ENCODE peak calls at places on chromosome 2, in four cellular contexts. X is K562, J is HepG2, U is GM12878. S is an unnamed sample.

GRCh38 chr2:46967990-46968647 is 52.5 kb upstream of the MCFD2 start:
- DNase-seq in J (no peak), X (peak), U (no peak), S (no peak)

GRCh38 chr2:8438996-8439395 is 242.9 kb upstream of the ID2 start:
- DNase-seq in U (no peak), J (no peak), X (no peak), S (no peak)

GRCh38 chr2:113178891-113179290 is 5.1 kb downstream of the PSD4 start:
- DNase-seq in J (no peak), U (no peak), X (no peak), S (no peak)

GRCh38 chr2:175431054-175431780 is 249.7 kb upstream of the ATP5MC3 start:
- DNase-seq in U (no peak), X (no peak), J (no peak), S (no peak)

GRCh38 chr2:214341636-214342035 is 69.2 kb upstream of the VWC2L start:
- DNase-seq in X (no peak), J (no peak), U (no peak), S (no peak)

GRCh38 chr2:222440670-222441422 is 16.5 kb downstream of the SGPP2 start:
- DNase-seq in U (no peak), J (peak), X (no peak), S (no peak)

GRCh38 chr2:169828141-169828811 is 1.0 kb downstream of the UBR3 start:
- DNase-seq in U (peak), X (peak), J (peak), S (peak)

GRCh38 chr2:101396352-101396717 is 9.0 kb upstream of the CREG2 start:
- DNase-seq in X (no peak), U (no peak), J (peak), S (no peak)

GRCh38 chr2:240992572-240993291 is 5.7 kb upstream of the SNED1 start:
- DNase-seq in J (no peak), X (no peak), U (no peak), S (no peak)

GRCh38 chr2:174120346-174120745 is 128.0 kb downstream of the OLA1 start:
- DNase-seq in J (peak), U (no peak), X (no peak), S (peak)

GRCh38 chr2:127634066-127634617 is 11.8 kb upstream of the GPR17 start:
- DNase-seq in U (no peak), X (no peak), J (no peak), S (no peak)

DNA sequence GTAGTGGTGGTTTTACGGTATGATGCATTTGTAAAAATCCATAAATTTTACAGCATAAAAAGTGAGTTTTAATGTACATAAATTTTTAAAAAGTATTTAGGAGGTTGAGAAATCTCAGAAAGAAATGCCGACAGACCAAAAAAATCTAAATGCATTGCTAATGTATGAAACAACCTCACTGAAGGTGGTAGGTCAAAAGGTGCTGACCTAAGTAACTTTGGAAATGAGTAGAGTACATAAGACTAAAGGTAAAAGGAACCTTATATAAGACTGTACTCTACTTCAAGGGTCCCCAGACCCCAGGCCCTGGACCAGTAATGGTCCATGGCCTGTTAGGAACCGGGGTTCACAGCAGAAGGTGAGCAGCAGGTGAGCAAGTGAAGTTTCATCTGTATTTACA is 163.4 kb downstream of the COL6A3 start:
- DNase-seq in U (no peak), J (no peak), X (no peak), S (no peak)
- TF ChIP-seq BHLHE40 in U (no peak), J (no peak), X (no peak), S (no peak)

DNA sequence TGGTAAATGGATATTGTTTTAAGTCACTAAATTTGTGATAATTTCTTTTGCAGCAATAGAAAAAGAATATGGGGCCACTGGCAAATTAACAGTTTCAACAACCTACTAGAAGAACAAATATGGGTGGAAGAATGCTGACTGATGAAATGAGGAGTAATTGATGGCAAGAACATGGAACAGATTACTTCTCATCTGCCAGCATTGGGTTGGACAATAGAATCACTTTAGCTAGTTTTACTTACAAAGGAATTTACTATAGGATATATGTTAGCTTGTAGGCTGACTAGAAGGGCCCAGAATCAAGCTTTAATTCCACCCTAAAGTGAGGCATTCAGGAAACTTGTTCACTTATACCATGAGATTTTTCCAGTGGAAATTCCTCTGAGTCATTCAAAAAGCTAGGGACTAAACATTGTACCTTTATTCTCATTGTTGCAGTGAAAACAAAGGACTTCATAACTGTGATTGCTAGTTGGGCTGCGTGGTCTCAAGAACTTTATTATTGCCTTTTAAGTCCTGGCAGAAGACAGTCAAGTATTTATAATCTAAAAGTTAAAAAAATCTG is 5.0 kb upstream of the ZSWIM2 start:
- DNase-seq in J (no peak), X (no peak), U (no peak), S (no peak)
- TF ChIP-seq TARDBP in J (no peak), X (no peak), U (no peak), S (no peak)

GRCh38 chr2:217393585-217394032 is 533.7 kb upstream of the TNP1 start:
- DNase-seq in X (no peak), U (no peak), J (no peak), S (no peak)
- TF ChIP-seq BHLHE40 in X (no peak), U (no peak), J (no peak), S (no peak)

DNA sequence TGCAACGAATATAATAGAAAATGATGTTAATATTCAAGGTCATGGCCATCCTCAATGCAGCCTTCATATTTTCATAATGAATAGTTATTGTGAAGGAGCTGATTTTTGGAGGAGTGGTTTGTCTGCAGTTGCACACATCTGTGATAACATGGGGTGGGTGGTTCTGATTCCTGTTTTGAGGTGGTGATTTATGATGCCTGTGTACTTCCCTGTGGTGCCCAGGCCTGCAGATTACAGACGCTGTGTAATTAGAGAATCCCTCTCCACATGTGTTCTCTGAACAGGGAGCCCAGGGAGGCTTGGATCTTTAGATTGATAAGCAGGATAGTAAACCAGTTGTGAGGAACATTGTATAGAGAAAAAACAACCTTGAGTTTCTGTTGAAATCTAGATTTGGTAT is 117.5 kb downstream of the AGAP1 start:
- DNase-seq in U (no peak), X (no peak), J (no peak), S (no peak)
- TF ChIP-seq TARDBP in U (no peak), X (no peak), J (no peak), S (no peak)

GRCh38 chr2:206275274-206276160 is 1.1 kb downstream of the ZDBF2 start:
- DNase-seq in J (no peak), X (no peak), U (peak), S (peak)
- TF ChIP-seq BHLHE40 in J (no peak), X (no peak), U (no peak), S (no peak)

GRCh38 chr2:39933166-39933565 is 154.1 kb upstream of the THUMPD2 start:
- DNase-seq in U (no peak), X (no peak), J (no peak), S (no peak)
- TF ChIP-seq TARDBP in U (no peak), X (no peak), J (no peak), S (no peak)

DNA sequence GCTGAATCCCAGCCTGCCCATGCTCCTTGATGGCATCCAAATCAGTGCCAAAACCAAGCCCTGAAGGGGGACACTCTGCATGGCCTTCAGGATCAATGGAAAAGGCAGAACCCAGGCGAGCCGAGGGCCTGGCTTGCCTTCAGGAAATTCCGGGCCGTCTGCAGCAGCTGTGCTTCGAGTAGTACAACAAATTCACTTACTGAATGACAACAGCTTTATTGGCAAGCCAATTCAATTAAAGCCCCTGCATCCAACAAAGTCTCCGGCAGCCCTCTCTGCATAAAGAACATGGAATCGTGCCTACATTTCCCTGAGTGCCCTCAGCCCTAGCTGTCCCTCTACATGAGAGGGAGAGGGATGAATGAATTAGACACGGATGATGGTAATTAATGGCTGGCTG is 189.0 kb downstream of the BCL11A start:
- DNase-seq in U (no peak), X (no peak), J (no peak), S (no peak)
- TF ChIP-seq BHLHE40 in U (no peak), X (no peak), J (no peak), S (no peak)

DNA sequence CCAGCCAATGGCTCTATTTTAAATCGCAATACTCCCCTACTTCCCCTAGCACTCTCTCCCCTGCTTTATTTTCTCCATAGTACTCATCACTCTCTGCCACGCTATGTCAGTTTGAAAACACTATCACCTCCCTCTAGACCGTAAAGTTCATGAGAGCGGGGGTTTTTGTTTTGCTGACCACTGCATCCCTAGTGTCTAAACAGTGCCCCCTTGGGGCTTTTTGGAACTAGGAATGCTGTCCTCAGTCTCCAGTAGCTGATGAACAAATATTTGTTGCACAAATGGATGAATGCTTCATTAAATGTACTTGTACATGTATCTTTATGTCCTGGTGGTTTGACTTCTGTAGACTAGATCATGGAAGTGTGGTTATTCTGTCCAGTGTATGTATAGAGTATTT is 44.2 kb downstream of the ATOH8 start:
- DNase-seq in U (no peak), J (peak), X (peak), S (no peak)
- TF ChIP-seq TARDBP in U (no peak), J (no peak), X (no peak), S (no peak)

GRCh38 chr2:231545105-231545902 is 15.1 kb upstream of the NMUR1 start:
- DNase-seq in U (peak), J (no peak), X (no peak), S (no peak)
- TF ChIP-seq BHLHE40 in U (peak), J (no peak), X (no peak), S (no peak)

GRCh38 chr2:98091738-98092137 is 4.8 kb downstream of the VWA3B start:
- DNase-seq in U (no peak), X (no peak), J (no peak), S (no peak)
- TF ChIP-seq TARDBP in U (no peak), X (no peak), J (no peak), S (no peak)